ENCODE peak calls at places on chromosomes 4 and X, in ten cellular contexts. N, S, B, X, U, M, F, D, T and A are unnamed samples.

GRCh38 chrX:103183912-103184311 is 31.0 kb upstream of the BEX4 start:
- DNase-seq in N (no peak), S (no peak), B (no peak), X (no peak), U (no peak), M (no peak), F (no peak), D (no peak), T (no peak), A (no peak)

GRCh38 chr4:148170408-148171385 is 271.5 kb downstream of the NR3C2 start:
- DNase-seq in N (no peak), S (no peak), B (no peak), X (no peak), U (no peak), M (no peak), F (no peak), D (peak; percentile 73), T (no peak), A (no peak)

GRCh38 chrX:52363247-52363883 is 5.5 kb upstream of the XAGE2 start:
- DNase-seq in N (peak; percentile 28), S (no peak), B (peak; percentile 5), X (peak; percentile 12), U (peak; percentile 11), M (no peak), F (no peak), D (peak; percentile 50), T (no peak), A (no peak)

GRCh38 chr4:40280586-40280985 is 54.5 kb upstream of the CHRNA9 start:
- DNase-seq in N (no peak), S (no peak), B (no peak), X (no peak), U (no peak), M (no peak), F (no peak), D (no peak), T (no peak), A (no peak)

GRCh38 chrX:7985568-7985967 is 58.4 kb upstream of the PNPLA4 start:
- DNase-seq in N (no peak), S (no peak), B (no peak), X (no peak), U (no peak), M (no peak), F (no peak), D (no peak), T (no peak), A (no peak)

GRCh38 chr4:67929447-67929846 is 33.8 kb downstream of the TMPRSS11A start:
- DNase-seq in N (no peak), S (no peak), B (no peak), X (no peak), U (no peak), M (no peak), F (no peak), D (no peak), T (no peak), A (no peak)

GRCh38 chr4:2923141-2923551 is 40.1 kb downstream of the NOP14 start:
- DNase-seq in N (no peak), S (no peak), B (no peak), X (no peak), U (no peak), M (no peak), F (peak; percentile 9), D (no peak), T (peak; percentile 59), A (no peak)

GRCh38 chr4:113444386-113444785 is 317.2 kb downstream of the CAMK2D start:
- DNase-seq in N (no peak), S (no peak), B (no peak), X (peak; percentile 85), U (no peak), M (no peak), F (no peak), D (no peak), T (no peak), A (no peak)

GRCh38 chr4:101086801-101087586 is 260.3 kb downstream of the PPP3CA start:
- DNase-seq in N (no peak), S (no peak), B (peak; percentile 57), X (no peak), U (peak; percentile 11), M (no peak), F (no peak), D (no peak), T (no peak), A (no peak)

GRCh38 chr4:123449780-123450179 is 53.2 kb downstream of the SPRY1 start:
- DNase-seq in N (no peak), S (no peak), B (no peak), X (peak; percentile 26), U (no peak), M (no peak), F (no peak), D (no peak), T (no peak), A (no peak)

GRCh38 chr4:113827285-113827684 is 65.7 kb upstream of the CAMK2D start:
- DNase-seq in N (no peak), S (no peak), B (no peak), X (peak; percentile 39), U (no peak), M (no peak), F (no peak), D (no peak), T (no peak), A (no peak)

GRCh38 chrX:105483011-105483410 is 262.5 kb upstream of the TEX13A start:
- DNase-seq in N (no peak), S (no peak), B (no peak), X (peak; percentile 60), U (no peak), M (no peak), F (no peak), D (no peak), T (no peak), A (no peak)

GRCh38 chrX:41259516-41259915 is 74.4 kb upstream of the DDX3X start:
- DNase-seq in N (no peak), S (no peak), B (no peak), X (no peak), U (no peak), M (no peak), F (no peak), D (no peak), T (no peak), A (no peak)

GRCh38 chrX:134601240-134601639 is 57.0 kb downstream of the PLAC1 start:
- DNase-seq in N (no peak), S (no peak), B (no peak), X (peak; percentile 50), U (no peak), M (no peak), F (no peak), D (no peak), T (no peak), A (no peak)

GRCh38 chr4:112083587-112084347 is 61.5 kb upstream of the FAM241A start:
- DNase-seq in N (no peak), S (no peak), B (no peak), X (no peak), U (no peak), M (no peak), F (no peak), D (no peak), T (no peak), A (no peak)

GRCh38 chr4:38757945-38758344 is 24.8 kb downstream of the TLR10 start:
- DNase-seq in N (peak; percentile 16), S (no peak), B (peak; percentile 15), X (no peak), U (no peak), M (no peak), F (no peak), D (no peak), T (no peak), A (no peak)
- TF ChIP-seq CTCF in N (peak; percentile 31), S (no peak), B (peak; percentile 42), X (peak; percentile 11), U (no peak), M (no peak), F (no peak), D (peak; percentile 32), T (no peak), A (peak; percentile 48)

GRCh38 chrX:36961590-36961989 is 46.6 kb upstream of the FAM47C start:
- DNase-seq in N (peak; percentile 42), S (no peak), B (peak; percentile 23), X (no peak), U (no peak), M (no peak), F (no peak), D (no peak), T (no peak), A (no peak)
- TF ChIP-seq CTCF in N (peak; percentile 48), S (no peak), B (peak; percentile 54), X (no peak), U (no peak), M (no peak), F (no peak), D (no peak), T (no peak), A (peak; percentile 37)

GRCh38 chrX:6024204-6024603 is 204.5 kb downstream of the NLGN4X start:
- DNase-seq in N (no peak), S (no peak), B (no peak), X (no peak), U (no peak), M (no peak), F (no peak), D (no peak), T (no peak), A (no peak)

GRCh38 chrX:6026484-6026883 is 202.2 kb downstream of the NLGN4X start:
- DNase-seq in N (no peak), S (no peak), B (no peak), X (no peak), U (no peak), M (no peak), F (no peak), D (no peak), T (no peak), A (no peak)

GRCh38 chrX:6026980-6027379 is 201.7 kb downstream of the NLGN4X start:
- DNase-seq in N (no peak), S (no peak), B (peak; percentile 38), X (no peak), U (peak; percentile 5), M (no peak), F (no peak), D (no peak), T (no peak), A (peak; percentile 14)

DNA sequence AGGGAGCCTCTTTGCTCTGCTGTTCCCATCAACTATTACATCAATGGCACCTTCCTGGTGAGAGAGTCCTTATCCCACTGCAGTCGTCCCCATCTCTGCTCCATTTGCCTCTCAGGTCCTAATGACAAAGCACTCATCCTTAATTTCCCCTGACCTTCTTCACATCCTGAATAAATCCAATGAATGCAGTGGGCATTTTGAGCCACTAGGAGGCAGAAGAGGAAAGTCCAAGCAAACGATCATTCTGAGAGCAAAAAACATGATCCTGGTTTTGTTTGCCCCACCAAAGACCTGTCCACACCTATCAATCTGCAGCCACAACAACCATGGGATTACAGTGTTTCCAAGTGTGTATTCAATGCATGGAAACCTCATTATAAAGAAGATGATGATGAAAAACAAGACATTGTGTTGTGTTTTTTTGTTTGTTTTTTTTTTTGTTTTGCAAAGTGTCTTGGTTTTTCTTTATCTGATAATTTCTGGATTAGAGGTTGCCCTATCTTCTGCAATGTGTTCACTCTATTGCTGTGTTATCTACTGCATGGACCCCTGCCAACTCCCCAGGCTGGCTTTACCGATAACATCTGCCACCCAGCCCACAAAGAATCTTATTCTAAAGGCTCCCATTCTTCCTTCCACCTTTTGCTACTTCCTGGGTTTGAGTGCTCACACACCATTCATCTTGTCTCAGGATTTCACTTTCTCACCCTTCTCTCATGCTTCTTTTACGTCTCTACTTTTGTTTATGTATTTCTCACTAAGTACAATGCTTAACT is 207.2 kb downstream of the NLGN4X start:
- DNase-seq in N (peak; percentile 21), S (peak; percentile 0), B (peak; percentile 57), X (no peak), U (peak; percentile 50), M (no peak), F (no peak), D (peak; percentile 38), T (no peak), A (peak; percentile 69)
- TF ChIP-seq CTCF in N (no peak), S (no peak), B (peak; percentile 72), X (no peak), U (peak; percentile 71), M (no peak), F (peak; percentile 29), D (peak; percentile 56), T (peak; percentile 32), A (peak; percentile 84)

GRCh38 chr4:36773467-36773866 is 471.1 kb upstream of the NWD2 start:
- DNase-seq in N (no peak), S (no peak), B (no peak), X (no peak), U (no peak), M (no peak), F (no peak), D (no peak), T (no peak), A (no peak)
- TF ChIP-seq CTCF in N (no peak), S (no peak), B (no peak), X (no peak), U (no peak), M (no peak), F (no peak), D (no peak), T (no peak), A (no peak)